ENCODE peak calls at places on chromosome 15, in five cellular contexts. One of them, this sample, is unnamed.

GRCh38 chr15:37881237-37882013 is 53.0 kb upstream of the TMCO5A start:
- DNase-seq in posterior cingulate gyrus: no peak
- DNase-seq in mesendoderm: no peak
- DNase-seq in stomach: no peak
- DNase-seq in DMS153: no peak
- DNase-seq in this sample: no peak

GRCh38 chr15:39199076-39199475 is 381.8 kb upstream of the THBS1 start:
- DNase-seq in posterior cingulate gyrus: no peak
- DNase-seq in mesendoderm: peak
- DNase-seq in DMS153: no peak
- DNase-seq in stomach: no peak
- DNase-seq in this sample: no peak

GRCh38 chr15:40245666-40246065 is 6.8 kb downstream of the PAK6 start:
- DNase-seq in posterior cingulate gyrus: no peak
- DNase-seq in mesendoderm: no peak
- DNase-seq in DMS153: no peak
- DNase-seq in stomach: no peak
- DNase-seq in this sample: no peak

GRCh38 chr15:71080166-71080565 is 35.1 kb upstream of the THSD4 start:
- DNase-seq in stomach: no peak
- DNase-seq in DMS153: no peak
- DNase-seq in mesendoderm: no peak
- DNase-seq in posterior cingulate gyrus: no peak
- DNase-seq in this sample: no peak

GRCh38 chr15:78415284-78415683 is 22.7 kb upstream of the IREB2 start:
- DNase-seq in posterior cingulate gyrus: no peak
- DNase-seq in DMS153: peak
- DNase-seq in mesendoderm: peak
- DNase-seq in stomach: no peak
- DNase-seq in this sample: no peak

GRCh38 chr15:101132390-101133180 is 119.3 kb downstream of the CHSY1 start:
- DNase-seq in posterior cingulate gyrus: no peak
- DNase-seq in DMS153: no peak
- DNase-seq in stomach: no peak
- DNase-seq in mesendoderm: no peak
- DNase-seq in this sample: no peak

GRCh38 chr15:69421498-69421897 is 7.3 kb downstream of the KIF23 start:
- DNase-seq in mesendoderm: no peak
- DNase-seq in DMS153: no peak
- DNase-seq in posterior cingulate gyrus: no peak
- DNase-seq in stomach: no peak
- DNase-seq in this sample: no peak

GRCh38 chr15:49953421-49953820 is 165.6 kb downstream of the ATP8B4 start:
- DNase-seq in mesendoderm: peak
- DNase-seq in stomach: no peak
- DNase-seq in posterior cingulate gyrus: no peak
- DNase-seq in DMS153: no peak
- DNase-seq in this sample: no peak